ENCODE peak calls at places on chromosomes 1 and 21, in ten cellular contexts. W, G, Q, Y, S, U, C, M, I and E are unnamed samples.

GRCh38 chr1:168755800-168756418 is 26.9 kb upstream of the DPT start:
- DNase-seq in C (no peak), G (no peak), U (no peak), Y (no peak), Q (no peak), W (no peak), I (no peak), M (no peak), S (no peak), E (no peak)

GRCh38 chr1:157113116-157113515 is 13.5 kb upstream of the ETV3L start:
- DNase-seq in G (no peak), Q (no peak), W (no peak), I (no peak), Y (no peak), S (no peak), C (no peak), U (no peak), M (no peak), E (no peak)

GRCh38 chr1:228801068-228801467 is 65.8 kb downstream of the RHOU start:
- DNase-seq in Y (no peak), U (no peak), M (no peak), C (no peak), I (no peak), S (no peak), W (no peak), G (no peak), Q (no peak), E (no peak)

GRCh38 chr1:109193653-109194590 is 19.8 kb upstream of the SARS1 start:
- DNase-seq in G (no peak), Y (no peak), S (no peak), U (no peak), W (peak; percentile 70), I (peak; percentile 59), C (peak; percentile 41), M (no peak), Q (no peak), E (no peak)

GRCh38 chr1:11307837-11308236 is 34.8 kb downstream of the UBIAD1 start:
- DNase-seq in M (no peak), W (no peak), S (no peak), U (no peak), I (no peak), G (peak; percentile 29), Y (no peak), Q (no peak), C (no peak), E (no peak)

GRCh38 chr21:45886610-45887026 is 95.0 kb upstream of the COL6A1 start:
- DNase-seq in I (no peak), C (no peak), S (no peak), Q (no peak), Y (no peak), G (no peak), W (no peak), M (no peak), U (no peak), E (no peak)

GRCh38 chr1:163747855-163748254 is 426.1 kb downstream of the NUF2 start:
- DNase-seq in I (no peak), C (no peak), U (no peak), Q (no peak), G (no peak), M (no peak), W (no peak), S (no peak), Y (no peak), E (no peak)

GRCh38 chr1:8302181-8302681 is 15.7 kb upstream of the SLC45A1 start:
- DNase-seq in S (no peak), G (no peak), M (peak; percentile 22), W (no peak), U (no peak), Q (peak; percentile 39), I (no peak), C (no peak), Y (no peak), E (no peak)

GRCh38 chr1:84427520-84428188 is 29.4 kb downstream of the DNASE2B start:
- DNase-seq in G (no peak), U (no peak), M (no peak), S (no peak), C (no peak), W (no peak), I (no peak), Y (no peak), Q (no peak), E (no peak)

GRCh38 chr1:61056674-61057439 is 25.5 kb upstream of the NFIA start:
- DNase-seq in Q (peak; percentile 72), I (no peak), Y (no peak), C (no peak), G (peak; percentile 32), M (peak; percentile 65), W (peak; percentile 83), U (no peak), S (no peak), E (peak; percentile 7)

GRCh38 chr1:236502579-236502971 is 21.2 kb upstream of the LGALS8 start:
- DNase-seq in U (peak; percentile 42), Y (no peak), Q (no peak), S (no peak), C (no peak), I (no peak), M (no peak), G (peak; percentile 65), W (no peak), E (no peak)

GRCh38 chr1:110211503-110212164 is 1.5 kb downstream of the KCNC4 start:
- DNase-seq in G (no peak), U (no peak), W (no peak), S (no peak), Q (no peak), M (no peak), C (peak; percentile 12), Y (no peak), I (peak; percentile 70), E (peak; percentile 25)

GRCh38 chr1:220556641-220557040 is 28.7 kb downstream of the MARK1 start:
- DNase-seq in G (no peak), C (no peak), I (no peak), Q (no peak), Y (no peak), S (no peak), M (no peak), U (no peak), W (no peak), E (no peak)

GRCh38 chr1:18149113-18149641 is 41.6 kb downstream of the IGSF21 start:
- DNase-seq in Y (no peak), U (no peak), I (no peak), S (no peak), Q (peak; percentile 92), C (no peak), M (no peak), G (no peak), W (no peak), E (no peak)

GRCh38 chr1:18919174-18919905 is 17.0 kb upstream of the ALDH4A1 start:
- DNase-seq in Y (no peak), G (no peak), U (no peak), S (no peak), C (no peak), Q (peak; percentile 68), M (no peak), I (no peak), W (no peak), E (no peak)

GRCh38 chr1:202349263-202349928 is 897 bp downstream of the PPP1R12B start:
- DNase-seq in W (no peak), G (peak; percentile 64), I (no peak), U (no peak), Y (no peak), C (no peak), S (peak; percentile 62), Q (peak; percentile 59), M (no peak), E (no peak)

GRCh38 chr1:109185990-109186703 is 27.6 kb upstream of the SARS1 start:
- DNase-seq in Q (no peak), M (peak; percentile 16), G (no peak), U (no peak), S (no peak), I (no peak), W (no peak), Y (no peak), C (no peak), E (no peak)

GRCh38 chr1:30855686-30856259 is 52.8 kb downstream of the SDC3 start:
- DNase-seq in C (no peak), G (no peak), Q (no peak), M (no peak), U (no peak), W (no peak), S (no peak), Y (no peak), I (no peak), E (no peak)

GRCh38 chr1:56291374-56291841 is 288.0 kb downstream of the PLPP3 start:
- DNase-seq in S (no peak), W (no peak), G (no peak), U (no peak), I (no peak), M (no peak), C (no peak), Y (no peak), Q (no peak), E (no peak)

GRCh38 chr1:39722495-39722894 is 16.2 kb upstream of the PPIE start:
- DNase-seq in S (no peak), G (peak; percentile 32), U (no peak), Q (no peak), I (no peak), Y (no peak), W (no peak), M (no peak), C (no peak), E (no peak)

GRCh38 chr1:24138481-24139158 is 4.3 kb downstream of the IL22RA1 start:
- DNase-seq in U (no peak), S (no peak), G (no peak), C (no peak), I (no peak), M (no peak), Y (no peak), Q (no peak), W (no peak), E (no peak)

GRCh38 chr1:59532102-59532501 is 235.2 kb downstream of the FGGY start:
- DNase-seq in S (no peak), I (no peak), G (no peak), Y (no peak), U (no peak), C (no peak), M (no peak), Q (no peak), W (no peak), E (no peak)

GRCh38 chr1:155002479-155003226 is at the start of gene ZBTB7B:
- DNase-seq in G (peak; percentile 46), U (no peak), C (no peak), Y (no peak), S (no peak), I (no peak), M (peak; percentile 17), Q (no peak), W (peak; percentile 66), E (peak; percentile 25)